ENCODE peak calls at places on chromosomes 13 and 19, in nine cellular contexts. A, V, Q, I, X, M, P, D and R are unnamed samples.

GRCh38 chr13:46100191-46100877 is 4.5 kb downstream of the CPB2 start:
- DNase-seq in A (no peak), V (no peak), Q (no peak), I (no peak), X (peak; percentile 3), M (no peak), P (no peak), D (no peak), R (no peak)

GRCh38 chr13:26320766-26321165 is 66.8 kb downstream of the CDK8 start:
- DNase-seq in A (no peak), V (no peak), Q (no peak), I (no peak), X (no peak), M (no peak), P (no peak), D (no peak), R (no peak)

GRCh38 chr19:18726417-18726767 is 42.9 kb downstream of the CRTC1 start:
- DNase-seq in A (no peak), V (no peak), Q (no peak), I (no peak), X (no peak), M (no peak), P (no peak), D (no peak), R (no peak)

GRCh38 chr19:39617745-39618144 is 15.4 kb downstream of the LGALS13 start:
- DNase-seq in A (no peak), V (no peak), Q (no peak), I (no peak), X (no peak), M (no peak), P (no peak), D (no peak), R (no peak)

GRCh38 chr13:36192166-36192565 is 22.2 kb downstream of the SOHLH2 start:
- DNase-seq in A (no peak), V (no peak), Q (no peak), I (no peak), X (peak; percentile 13), M (no peak), P (no peak), D (no peak), R (no peak)

GRCh38 chr13:89900104-89900760 is 1447.3 kb upstream of the MIR17HG start:
- DNase-seq in A (no peak), V (no peak), Q (no peak), I (no peak), X (no peak), M (no peak), P (no peak), D (no peak), R (no peak)

GRCh38 chr13:25214371-25215252 is 42.5 kb upstream of the AMER2 start:
- DNase-seq in A (no peak), V (peak; percentile 29), Q (no peak), I (no peak), X (peak; percentile 41), M (no peak), P (no peak), D (no peak), R (no peak)

GRCh38 chr19:1232652-1233360 is 5.0 kb downstream of the CBARP start:
- DNase-seq in A (no peak), V (peak; percentile 64), Q (no peak), I (no peak), X (peak; percentile 64), M (peak; percentile 67), P (no peak), D (no peak), R (no peak)

GRCh38 chr19:4613258-4613751 is 26.0 kb upstream of the TNFAIP8L1 start:
- DNase-seq in A (no peak), V (no peak), Q (no peak), I (no peak), X (no peak), M (no peak), P (no peak), D (no peak), R (no peak)

GRCh38 chr13:40468227-40468838 is 198.1 kb downstream of the FOXO1 start:
- DNase-seq in A (no peak), V (no peak), Q (no peak), I (no peak), X (no peak), M (no peak), P (no peak), D (no peak), R (no peak)

GRCh38 chr19:29413435-29413834 is 112.4 kb upstream of the VSTM2B start:
- DNase-seq in A (no peak), V (no peak), Q (no peak), I (no peak), X (no peak), M (no peak), P (no peak), D (no peak), R (no peak)

GRCh38 chr19:6987850-6988249 is 33.4 kb downstream of the MBD3L2B start:
- DNase-seq in A (no peak), V (no peak), Q (no peak), I (no peak), X (no peak), M (no peak), P (no peak), D (no peak), R (no peak)

GRCh38 chr13:76894401-76895110 is 8.4 kb upstream of the KCTD12 start:
- DNase-seq in A (no peak), V (no peak), Q (no peak), I (no peak), X (no peak), M (no peak), P (no peak), D (no peak), R (no peak)

GRCh38 chr19:47125669-47125938 is 5.0 kb upstream of the SAE1 start:
- DNase-seq in A (no peak), V (no peak), Q (no peak), I (no peak), X (no peak), M (no peak), P (no peak), D (no peak), R (no peak)

GRCh38 chr13:97726664-97727235 is 226.7 kb upstream of the IPO5 start:
- DNase-seq in A (no peak), V (no peak), Q (no peak), I (no peak), X (no peak), M (no peak), P (no peak), D (no peak), R (no peak)

GRCh38 chr13:23949200-23949599 is 51.9 kb upstream of the C1QTNF9B start:
- DNase-seq in A (no peak), V (no peak), Q (no peak), I (no peak), X (no peak), M (no peak), P (no peak), D (no peak), R (no peak)

GRCh38 chr19:46862504-46862835 is 1.7 kb downstream of the ARHGAP35 start:
- DNase-seq in A (no peak), V (peak; percentile 17), Q (no peak), I (no peak), X (no peak), M (no peak), P (no peak), D (no peak), R (no peak)

GRCh38 chr19:1218751-1219567 is 13.4 kb downstream of the STK11 start:
- DNase-seq in A (no peak), V (no peak), Q (no peak), I (no peak), X (no peak), M (no peak), P (no peak), D (peak; percentile 15), R (no peak)

GRCh38 chr13:30126903-30127428 is 180.4 kb downstream of the KATNAL1 start:
- DNase-seq in A (no peak), V (no peak), Q (no peak), I (no peak), X (peak; percentile 25), M (no peak), P (no peak), D (no peak), R (no peak)

GRCh38 chr13:94415484-94415883 is 64.0 kb downstream of the DCT start:
- DNase-seq in A (no peak), V (no peak), Q (no peak), I (no peak), X (no peak), M (no peak), P (no peak), D (no peak), R (no peak)

GRCh38 chr13:44153536-44153935 is 220.1 kb upstream of the SERP2 start:
- DNase-seq in A (no peak), V (no peak), Q (no peak), I (no peak), X (no peak), M (no peak), P (no peak), D (no peak), R (no peak)

GRCh38 chr13:46535822-46536221 is 17.1 kb upstream of the LRCH1 start:
- DNase-seq in A (no peak), V (no peak), Q (no peak), I (no peak), X (no peak), M (no peak), P (no peak), D (no peak), R (no peak)

GRCh38 chr19:14482112-14482941 is 7.2 kb upstream of the PTGER1 start:
- DNase-seq in A (no peak), V (no peak), Q (no peak), I (no peak), X (no peak), M (no peak), P (no peak), D (no peak), R (no peak)

GRCh38 chr19:10646781-10647180 is 7.4 kb upstream of the ILF3 start:
- DNase-seq in A (no peak), V (no peak), Q (no peak), I (no peak), X (no peak), M (peak; percentile 19), P (no peak), D (no peak), R (no peak)

GRCh38 chr13:75417006-75417384 is 65.0 kb downstream of the TBC1D4 start:
- DNase-seq in A (no peak), V (peak; percentile 15), Q (no peak), I (no peak), X (no peak), M (no peak), P (no peak), D (no peak), R (no peak)

GRCh38 chr13:33520480-33520839 is 234.9 kb upstream of the STARD13 start:
- DNase-seq in A (no peak), V (no peak), Q (no peak), I (no peak), X (no peak), M (no peak), P (no peak), D (no peak), R (no peak)

GRCh38 chr13:94548382-94549240 is 47.3 kb downstream of the TGDS start:
- DNase-seq in A (no peak), V (peak; percentile 8), Q (peak; percentile 18), I (no peak), X (peak; percentile 48), M (peak; percentile 69), P (no peak), D (peak; percentile 57), R (no peak)

GRCh38 chr19:47779524-47780214 is 1.2 kb downstream of the SELENOW start:
- DNase-seq in A (no peak), V (no peak), Q (no peak), I (no peak), X (no peak), M (peak; percentile 68), P (no peak), D (no peak), R (no peak)

GRCh38 chr19:17686592-17687042 is 1.5 kb downstream of the UNC13A start:
- DNase-seq in A (no peak), V (peak; percentile 28), Q (no peak), I (no peak), X (peak; percentile 10), M (peak; percentile 19), P (no peak), D (peak; percentile 82), R (no peak)

GRCh38 chr13:99310382-99311031 is 3.3 kb upstream of the GPR183 start:
- DNase-seq in A (no peak), V (peak; percentile 89), Q (no peak), I (no peak), X (peak; percentile 86), M (no peak), P (peak; percentile 18), D (no peak), R (no peak)

GRCh38 chr19:56108447-56109195 is 12.5 kb downstream of the ZNF787 start:
- DNase-seq in A (no peak), V (no peak), Q (no peak), I (no peak), X (no peak), M (peak; percentile 69), P (no peak), D (no peak), R (no peak)